ENCODE peak calls at places on chromosomes 3 and 15, in five cellular contexts. One of them, this sample, is unnamed.

GRCh38 chr15:67776600-67776999 is 48.7 kb upstream of the SKOR1 start:
- DNase-seq in CD8-positive, alpha-beta memory T cell: no peak
- DNase-seq in activated CD8-positive, alpha-beta memory T cell treated with anti-CD3 and anti-CD28 coated beads for 48 hours: no peak
- DNase-seq in NCI-H1105: no peak
- DNase-seq in trophoblast cell: no peak
- DNase-seq in this sample: no peak

GRCh38 chr3:183825380-183826161 is at the start of gene MAP6D1:
- DNase-seq in CD8-positive, alpha-beta memory T cell: peak
- DNase-seq in activated CD8-positive, alpha-beta memory T cell treated with anti-CD3 and anti-CD28 coated beads for 48 hours: peak
- DNase-seq in NCI-H1105: peak
- DNase-seq in trophoblast cell: peak
- DNase-seq in this sample: peak

GRCh38 chr15:82851981-82852511 is 42.6 kb downstream of the WHAMM start:
- DNase-seq in CD8-positive, alpha-beta memory T cell: no peak
- DNase-seq in activated CD8-positive, alpha-beta memory T cell treated with anti-CD3 and anti-CD28 coated beads for 48 hours: no peak
- DNase-seq in NCI-H1105: no peak
- DNase-seq in trophoblast cell: no peak
- DNase-seq in this sample: no peak

GRCh38 chr3:141878812-141879211 is 2.4 kb downstream of the ATP1B3 start:
- DNase-seq in CD8-positive, alpha-beta memory T cell: no peak
- DNase-seq in activated CD8-positive, alpha-beta memory T cell treated with anti-CD3 and anti-CD28 coated beads for 48 hours: no peak
- DNase-seq in NCI-H1105: no peak
- DNase-seq in trophoblast cell: no peak
- DNase-seq in this sample: peak

GRCh38 chr15:69120732-69121131 is 39.7 kb upstream of the GLCE start:
- DNase-seq in CD8-positive, alpha-beta memory T cell: no peak
- DNase-seq in activated CD8-positive, alpha-beta memory T cell treated with anti-CD3 and anti-CD28 coated beads for 48 hours: no peak
- DNase-seq in NCI-H1105: no peak
- DNase-seq in trophoblast cell: peak
- DNase-seq in this sample: no peak

GRCh38 chr15:77266708-77267387 is 153.1 kb downstream of the PEAK1 start:
- DNase-seq in CD8-positive, alpha-beta memory T cell: no peak
- DNase-seq in activated CD8-positive, alpha-beta memory T cell treated with anti-CD3 and anti-CD28 coated beads for 48 hours: no peak
- DNase-seq in NCI-H1105: no peak
- DNase-seq in trophoblast cell: peak
- DNase-seq in this sample: no peak

GRCh38 chr3:107662109-107662477 is 139.3 kb downstream of the BBX start:
- DNase-seq in CD8-positive, alpha-beta memory T cell: no peak
- DNase-seq in activated CD8-positive, alpha-beta memory T cell treated with anti-CD3 and anti-CD28 coated beads for 48 hours: no peak
- DNase-seq in NCI-H1105: no peak
- DNase-seq in trophoblast cell: no peak
- DNase-seq in this sample: no peak

GRCh38 chr3:131224886-131225550 is 156.6 kb upstream of the NUDT16 start:
- DNase-seq in CD8-positive, alpha-beta memory T cell: no peak
- DNase-seq in activated CD8-positive, alpha-beta memory T cell treated with anti-CD3 and anti-CD28 coated beads for 48 hours: no peak
- DNase-seq in NCI-H1105: no peak
- DNase-seq in trophoblast cell: no peak
- DNase-seq in this sample: no peak

GRCh38 chr3:128307029-128307633 is 153.8 kb downstream of the EEFSEC start:
- DNase-seq in CD8-positive, alpha-beta memory T cell: no peak
- DNase-seq in activated CD8-positive, alpha-beta memory T cell treated with anti-CD3 and anti-CD28 coated beads for 48 hours: no peak
- DNase-seq in NCI-H1105: no peak
- DNase-seq in trophoblast cell: no peak
- DNase-seq in this sample: no peak

GRCh38 chr15:26887926-26888666 is 21.2 kb downstream of the GABRA5 start:
- DNase-seq in CD8-positive, alpha-beta memory T cell: no peak
- DNase-seq in activated CD8-positive, alpha-beta memory T cell treated with anti-CD3 and anti-CD28 coated beads for 48 hours: no peak
- DNase-seq in NCI-H1105: no peak
- DNase-seq in trophoblast cell: no peak
- DNase-seq in this sample: no peak

GRCh38 chr3:153061938-153062528 is 100.0 kb upstream of the RAP2B start:
- DNase-seq in CD8-positive, alpha-beta memory T cell: no peak
- DNase-seq in activated CD8-positive, alpha-beta memory T cell treated with anti-CD3 and anti-CD28 coated beads for 48 hours: no peak
- DNase-seq in NCI-H1105: no peak
- DNase-seq in trophoblast cell: no peak
- DNase-seq in this sample: no peak

GRCh38 chr3:148289159-148289558 is 408.5 kb upstream of the AGTR1 start:
- DNase-seq in CD8-positive, alpha-beta memory T cell: no peak
- DNase-seq in activated CD8-positive, alpha-beta memory T cell treated with anti-CD3 and anti-CD28 coated beads for 48 hours: no peak
- DNase-seq in NCI-H1105: no peak
- DNase-seq in trophoblast cell: no peak
- DNase-seq in this sample: no peak

This sample was measured in NCI-H345.